ENCODE peak calls at places on chromosome 3, in eight cellular contexts. One of them, this sample, is unnamed.

GRCh38 chr3:133124511-133124910 is 86.3 kb downstream of the TMEM108 start:
- DNase-seq in IMR-90: no peak
- DNase-seq in thoracic aorta: no peak
- DNase-seq in neural progenitor cell: peak; percentile 8
- DNase-seq in gastrocnemius medialis: no peak
- DNase-seq in NT2/D1: no peak
- DNase-seq in CD4-positive, CD25-positive, alpha-beta regulatory T cell: no peak
- DNase-seq in stomach: peak; percentile 64
- DNase-seq in this sample: no peak

GRCh38 chr3:51024765-51025681 is 350.3 kb downstream of the DOCK3 start:
- DNase-seq in IMR-90: no peak
- DNase-seq in thoracic aorta: no peak
- DNase-seq in neural progenitor cell: no peak
- DNase-seq in gastrocnemius medialis: no peak
- DNase-seq in NT2/D1: no peak
- DNase-seq in CD4-positive, CD25-positive, alpha-beta regulatory T cell: peak; percentile 91
- DNase-seq in stomach: peak; percentile 50
- DNase-seq in this sample: no peak

GRCh38 chr3:126021224-126021623 is 52.2 kb downstream of the ROPN1B start:
- DNase-seq in IMR-90: no peak
- DNase-seq in thoracic aorta: no peak
- DNase-seq in neural progenitor cell: no peak
- DNase-seq in gastrocnemius medialis: no peak
- DNase-seq in NT2/D1: no peak
- DNase-seq in CD4-positive, CD25-positive, alpha-beta regulatory T cell: no peak
- DNase-seq in stomach: no peak
- DNase-seq in this sample: no peak

GRCh38 chr3:197847866-197848401 is 56.9 kb downstream of the LRCH3 start:
- DNase-seq in IMR-90: peak; percentile 42
- DNase-seq in thoracic aorta: no peak
- DNase-seq in neural progenitor cell: no peak
- DNase-seq in gastrocnemius medialis: no peak
- DNase-seq in NT2/D1: no peak
- DNase-seq in CD4-positive, CD25-positive, alpha-beta regulatory T cell: peak; percentile 83
- DNase-seq in stomach: no peak
- DNase-seq in this sample: no peak

GRCh38 chr3:13242364-13242737 is 169.1 kb upstream of the IQSEC1 start:
- DNase-seq in IMR-90: no peak
- DNase-seq in thoracic aorta: no peak
- DNase-seq in neural progenitor cell: no peak
- DNase-seq in gastrocnemius medialis: no peak
- DNase-seq in NT2/D1: no peak
- DNase-seq in CD4-positive, CD25-positive, alpha-beta regulatory T cell: no peak
- DNase-seq in stomach: no peak
- DNase-seq in this sample: no peak

GRCh38 chr3:114411811-114412803 is 118.3 kb downstream of the TIGIT start:
- DNase-seq in IMR-90: peak; percentile 87
- DNase-seq in thoracic aorta: no peak
- DNase-seq in neural progenitor cell: no peak
- DNase-seq in gastrocnemius medialis: no peak
- DNase-seq in NT2/D1: no peak
- DNase-seq in CD4-positive, CD25-positive, alpha-beta regulatory T cell: peak; percentile 28
- DNase-seq in stomach: no peak
- DNase-seq in this sample: no peak

GRCh38 chr3:130941793-130942192 is 47.9 kb downstream of the ATP2C1 start:
- DNase-seq in IMR-90: peak; percentile 61
- DNase-seq in thoracic aorta: no peak
- DNase-seq in neural progenitor cell: no peak
- DNase-seq in gastrocnemius medialis: no peak
- DNase-seq in NT2/D1: no peak
- DNase-seq in CD4-positive, CD25-positive, alpha-beta regulatory T cell: no peak
- DNase-seq in stomach: no peak
- DNase-seq in this sample: no peak

GRCh38 chr3:133494469-133494868 is 79.0 kb upstream of the CDV3 start:
- DNase-seq in IMR-90: peak; percentile 20
- DNase-seq in thoracic aorta: no peak
- DNase-seq in neural progenitor cell: peak; percentile 53
- DNase-seq in gastrocnemius medialis: no peak
- DNase-seq in NT2/D1: no peak
- DNase-seq in CD4-positive, CD25-positive, alpha-beta regulatory T cell: no peak
- DNase-seq in stomach: no peak
- DNase-seq in this sample: peak; percentile 57

GRCh38 chr3:119695480-119695879 is 7.3 kb upstream of the CFAP91 start:
- DNase-seq in IMR-90: peak; percentile 17
- DNase-seq in thoracic aorta: no peak
- DNase-seq in neural progenitor cell: no peak
- DNase-seq in gastrocnemius medialis: no peak
- DNase-seq in NT2/D1: no peak
- DNase-seq in CD4-positive, CD25-positive, alpha-beta regulatory T cell: no peak
- DNase-seq in stomach: no peak
- DNase-seq in this sample: no peak

GRCh38 chr3:183116051-183116614 is 16.8 kb upstream of the MCCC1 start:
- DNase-seq in IMR-90: no peak
- DNase-seq in thoracic aorta: no peak
- DNase-seq in neural progenitor cell: peak; percentile 97
- DNase-seq in gastrocnemius medialis: peak; percentile 6
- DNase-seq in NT2/D1: peak; percentile 44
- DNase-seq in CD4-positive, CD25-positive, alpha-beta regulatory T cell: peak; percentile 78
- DNase-seq in stomach: peak; percentile 74
- DNase-seq in this sample: peak; percentile 86

GRCh38 chr3:112409061-112409460 is 76.1 kb downstream of the CD200 start:
- DNase-seq in IMR-90: no peak
- DNase-seq in thoracic aorta: no peak
- DNase-seq in neural progenitor cell: no peak
- DNase-seq in gastrocnemius medialis: no peak
- DNase-seq in NT2/D1: no peak
- DNase-seq in CD4-positive, CD25-positive, alpha-beta regulatory T cell: no peak
- DNase-seq in stomach: no peak
- DNase-seq in this sample: no peak

GRCh38 chr3:71987828-71988227 is 202.9 kb upstream of the PROK2 start:
- DNase-seq in IMR-90: no peak
- DNase-seq in thoracic aorta: no peak
- DNase-seq in neural progenitor cell: peak; percentile 20
- DNase-seq in gastrocnemius medialis: no peak
- DNase-seq in NT2/D1: no peak
- DNase-seq in CD4-positive, CD25-positive, alpha-beta regulatory T cell: no peak
- DNase-seq in stomach: no peak
- DNase-seq in this sample: no peak

GRCh38 chr3:176521531-176522175 is 675.6 kb downstream of the TBL1XR1 start:
- DNase-seq in IMR-90: peak; percentile 48
- DNase-seq in thoracic aorta: no peak
- DNase-seq in neural progenitor cell: no peak
- DNase-seq in gastrocnemius medialis: no peak
- DNase-seq in NT2/D1: no peak
- DNase-seq in CD4-positive, CD25-positive, alpha-beta regulatory T cell: no peak
- DNase-seq in stomach: no peak
- DNase-seq in this sample: no peak

GRCh38 chr3:149886957-149887356 is 73.9 kb downstream of the RNF13 start:
- DNase-seq in IMR-90: no peak
- DNase-seq in thoracic aorta: no peak
- DNase-seq in neural progenitor cell: peak; percentile 20
- DNase-seq in gastrocnemius medialis: no peak
- DNase-seq in NT2/D1: no peak
- DNase-seq in CD4-positive, CD25-positive, alpha-beta regulatory T cell: no peak
- DNase-seq in stomach: no peak
- DNase-seq in this sample: no peak

GRCh38 chr3:99686955-99687612 is 48.7 kb downstream of the COL8A1 start:
- DNase-seq in IMR-90: peak; percentile 74
- DNase-seq in thoracic aorta: no peak
- DNase-seq in neural progenitor cell: peak; percentile 69
- DNase-seq in gastrocnemius medialis: no peak
- DNase-seq in NT2/D1: peak; percentile 63
- DNase-seq in CD4-positive, CD25-positive, alpha-beta regulatory T cell: peak; percentile 39
- DNase-seq in stomach: peak; percentile 66
- DNase-seq in this sample: peak; percentile 80

GRCh38 chr3:39065197-39065596 is 13.4 kb downstream of the WDR48 start:
- DNase-seq in IMR-90: peak; percentile 60
- DNase-seq in thoracic aorta: no peak
- DNase-seq in neural progenitor cell: peak; percentile 69
- DNase-seq in gastrocnemius medialis: no peak
- DNase-seq in NT2/D1: peak; percentile 35
- DNase-seq in CD4-positive, CD25-positive, alpha-beta regulatory T cell: peak; percentile 71
- DNase-seq in stomach: no peak
- DNase-seq in this sample: peak; percentile 36

GRCh38 chr3:113051827-113052226 is 61.0 kb downstream of the GTPBP8 start:
- DNase-seq in IMR-90: no peak
- DNase-seq in thoracic aorta: no peak
- DNase-seq in neural progenitor cell: peak; percentile 12
- DNase-seq in gastrocnemius medialis: no peak
- DNase-seq in NT2/D1: no peak
- DNase-seq in CD4-positive, CD25-positive, alpha-beta regulatory T cell: no peak
- DNase-seq in stomach: no peak
- DNase-seq in this sample: no peak

GRCh38 chr3:128553560-128553959 is 60.6 kb upstream of the GATA2 start:
- DNase-seq in IMR-90: no peak
- DNase-seq in thoracic aorta: no peak
- DNase-seq in neural progenitor cell: no peak
- DNase-seq in gastrocnemius medialis: no peak
- DNase-seq in NT2/D1: no peak
- DNase-seq in CD4-positive, CD25-positive, alpha-beta regulatory T cell: no peak
- DNase-seq in stomach: no peak
- DNase-seq in this sample: no peak

GRCh38 chr3:160665784-160666526 is 11.0 kb upstream of the ARL14 start:
- DNase-seq in IMR-90: peak; percentile 91
- DNase-seq in thoracic aorta: no peak
- DNase-seq in neural progenitor cell: peak; percentile 36
- DNase-seq in gastrocnemius medialis: no peak
- DNase-seq in NT2/D1: no peak
- DNase-seq in CD4-positive, CD25-positive, alpha-beta regulatory T cell: no peak
- DNase-seq in stomach: no peak
- DNase-seq in this sample: no peak

GRCh38 chr3:41522620-41523019 is 323.3 kb downstream of the CTNNB1 start:
- DNase-seq in IMR-90: no peak
- DNase-seq in thoracic aorta: no peak
- DNase-seq in neural progenitor cell: no peak
- DNase-seq in gastrocnemius medialis: no peak
- DNase-seq in NT2/D1: no peak
- DNase-seq in CD4-positive, CD25-positive, alpha-beta regulatory T cell: peak; percentile 11
- DNase-seq in stomach: no peak
- DNase-seq in this sample: no peak

GRCh38 chr3:146625117-146625775 is 20.1 kb upstream of the PLSCR5 start:
- DNase-seq in IMR-90: peak; percentile 2
- DNase-seq in thoracic aorta: no peak
- DNase-seq in neural progenitor cell: no peak
- DNase-seq in gastrocnemius medialis: no peak
- DNase-seq in NT2/D1: no peak
- DNase-seq in CD4-positive, CD25-positive, alpha-beta regulatory T cell: peak; percentile 4
- DNase-seq in stomach: no peak
- DNase-seq in this sample: no peak

GRCh38 chr3:101781166-101781565 is 2.2 kb downstream of the NXPE3 start:
- DNase-seq in IMR-90: no peak
- DNase-seq in thoracic aorta: no peak
- DNase-seq in neural progenitor cell: no peak
- DNase-seq in gastrocnemius medialis: no peak
- DNase-seq in NT2/D1: no peak
- DNase-seq in CD4-positive, CD25-positive, alpha-beta regulatory T cell: no peak
- DNase-seq in stomach: no peak
- DNase-seq in this sample: peak; percentile 70

GRCh38 chr3:73043414-73043813 is 18.0 kb upstream of the EBLN2 start:
- DNase-seq in IMR-90: no peak
- DNase-seq in thoracic aorta: no peak
- DNase-seq in neural progenitor cell: no peak
- DNase-seq in gastrocnemius medialis: no peak
- DNase-seq in NT2/D1: no peak
- DNase-seq in CD4-positive, CD25-positive, alpha-beta regulatory T cell: no peak
- DNase-seq in stomach: no peak
- DNase-seq in this sample: no peak
- H3K4me1 ChIP-seq in IMR-90: no peaks in the 10 kb centered on the region
- H3K4me1 ChIP-seq in thoracic aorta: peaks cover 12% of the 10 kb centered on the region
- H3K4me1 ChIP-seq in neural progenitor cell: no peaks in the 10 kb centered on the region
- H3K4me1 ChIP-seq in gastrocnemius medialis: peaks cover 41% of the 10 kb centered on the region
- H3K4me1 ChIP-seq in NT2/D1: no peaks in the 10 kb centered on the region
- H3K4me1 ChIP-seq in CD4-positive, CD25-positive, alpha-beta regulatory T cell: peaks cover 41% of the 10 kb centered on the region
- H3K4me1 ChIP-seq in stomach: peaks cover 18% of the 10 kb centered on the region
- H3K4me1 ChIP-seq in this sample: peaks cover 39% of the 10 kb centered on the region

GRCh38 chr3:49906004-49906860 is 2.6 kb upstream of the MST1R start:
- DNase-seq in IMR-90: peak; percentile 46
- DNase-seq in thoracic aorta: no peak
- DNase-seq in neural progenitor cell: peak; percentile 80
- DNase-seq in gastrocnemius medialis: no peak
- DNase-seq in NT2/D1: no peak
- DNase-seq in CD4-positive, CD25-positive, alpha-beta regulatory T cell: peak; percentile 65
- DNase-seq in stomach: peak; percentile 77
- DNase-seq in this sample: no peak
- H3K4me3 ChIP-seq in IMR-90: peak overlapping the region; percentile 45
- H3K4me3 ChIP-seq in thoracic aorta: peak overlapping the region; percentile 66
- H3K4me3 ChIP-seq in neural progenitor cell: no peak overlapping the region
- H3K4me3 ChIP-seq in gastrocnemius medialis: peak overlapping the region; percentile 34
- H3K4me3 ChIP-seq in NT2/D1: no peak overlapping the region
- H3K4me3 ChIP-seq in CD4-positive, CD25-positive, alpha-beta regulatory T cell: peak overlapping the region; percentile 44
- H3K4me3 ChIP-seq in stomach: peak overlapping the region; percentile 12
- H3K4me3 ChIP-seq in this sample: no peak overlapping the region

DNA sequence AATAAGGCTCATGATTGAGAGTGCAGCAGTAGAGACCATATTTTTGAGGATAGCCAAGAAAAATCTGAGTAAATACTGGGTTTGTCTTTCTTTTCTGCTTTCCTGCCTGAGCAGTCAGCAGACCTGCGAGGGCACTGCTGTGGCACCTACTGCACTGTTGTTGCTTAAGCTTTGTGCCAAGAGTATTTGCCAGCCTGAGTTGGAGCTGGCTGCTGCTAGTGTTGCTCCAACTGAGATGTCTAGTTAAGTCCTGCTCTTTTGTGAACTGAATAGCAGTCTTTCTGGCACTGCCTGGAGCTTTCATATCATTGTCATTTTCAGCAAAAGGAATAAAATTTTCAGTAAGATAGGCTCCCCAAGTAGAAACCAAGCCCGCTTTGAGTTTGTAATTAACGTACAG is 214.5 kb upstream of the P2RY1 start:
- DNase-seq in IMR-90: no peak
- DNase-seq in thoracic aorta: no peak
- DNase-seq in neural progenitor cell: no peak
- DNase-seq in gastrocnemius medialis: no peak
- DNase-seq in NT2/D1: no peak
- DNase-seq in CD4-positive, CD25-positive, alpha-beta regulatory T cell: no peak
- DNase-seq in stomach: no peak
- DNase-seq in this sample: no peak
- H3K36me3 ChIP-seq in IMR-90: no peaks in the 10 kb centered on the region
- H3K36me3 ChIP-seq in thoracic aorta: no peaks in the 10 kb centered on the region
- H3K36me3 ChIP-seq in neural progenitor cell: no peaks in the 10 kb centered on the region
- H3K36me3 ChIP-seq in gastrocnemius medialis: no peaks in the 10 kb centered on the region
- H3K36me3 ChIP-seq in NT2/D1: no peaks in the 10 kb centered on the region
- H3K36me3 ChIP-seq in CD4-positive, CD25-positive, alpha-beta regulatory T cell: no peaks in the 10 kb centered on the region
- H3K36me3 ChIP-seq in stomach: no peaks in the 10 kb centered on the region
- H3K36me3 ChIP-seq in this sample: no peaks in the 10 kb centered on the region

DNA sequence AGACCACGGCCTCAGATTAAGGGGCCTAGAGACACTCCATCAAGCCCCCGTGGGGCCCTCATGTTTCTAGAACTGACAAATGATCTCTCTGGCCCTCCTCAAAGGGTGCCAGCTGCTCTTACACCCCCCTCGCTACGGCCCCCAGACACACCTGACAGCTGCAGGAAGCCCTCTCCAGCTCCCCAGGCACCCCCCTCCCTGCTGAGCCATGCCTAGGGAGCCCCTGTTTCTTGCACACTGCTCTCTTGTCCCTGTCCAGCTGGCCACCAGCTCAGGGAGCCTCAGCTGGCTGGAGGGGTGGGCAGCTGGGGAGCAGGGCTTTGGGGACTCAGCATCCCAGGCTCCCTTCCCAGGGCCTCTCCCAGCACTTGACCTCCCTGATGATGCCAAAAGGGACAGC is 14.8 kb downstream of the TNK2 start:
- DNase-seq in IMR-90: no peak
- DNase-seq in thoracic aorta: no peak
- DNase-seq in neural progenitor cell: no peak
- DNase-seq in gastrocnemius medialis: no peak
- DNase-seq in NT2/D1: no peak
- DNase-seq in CD4-positive, CD25-positive, alpha-beta regulatory T cell: no peak
- DNase-seq in stomach: no peak
- DNase-seq in this sample: no peak
- H3K4me1 ChIP-seq in IMR-90: peaks cover 31% of the 10 kb centered on the region
- H3K4me1 ChIP-seq in thoracic aorta: peaks cover 42% of the 10 kb centered on the region
- H3K4me1 ChIP-seq in neural progenitor cell: peaks cover 59% of the 10 kb centered on the region
- H3K4me1 ChIP-seq in gastrocnemius medialis: peaks cover 81% of the 10 kb centered on the region
- H3K4me1 ChIP-seq in NT2/D1: peaks cover 55% of the 10 kb centered on the region
- H3K4me1 ChIP-seq in CD4-positive, CD25-positive, alpha-beta regulatory T cell: peaks cover 42% of the 10 kb centered on the region
- H3K4me1 ChIP-seq in stomach: peaks cover 51% of the 10 kb centered on the region
- H3K4me1 ChIP-seq in this sample: peaks cover 16% of the 10 kb centered on the region